ENCODE peak calls at places on chromosomes 13 and 19, in four cellular contexts. One of them, this sample, is unnamed. For H3K4me1, the result is how much of the 10 kb centered on the place peaks cover.

GRCh38 chr19:18794692-18795091 is 3.6 kb upstream of the COMP start:
- DNase-seq in tibial nerve: no peak
- DNase-seq in fibroblast of lung: no peak
- DNase-seq in left lung: no peak
- DNase-seq in this sample: no peak

GRCh38 chr13:22703601-22704209 is 477.1 kb upstream of the SGCG start:
- DNase-seq in tibial nerve: no peak
- DNase-seq in fibroblast of lung: no peak
- DNase-seq in left lung: no peak
- DNase-seq in this sample: no peak

GRCh38 chr13:80235559-80236296 is 105.2 kb downstream of the SPRY2 start:
- DNase-seq in tibial nerve: no peak
- DNase-seq in fibroblast of lung: peak
- DNase-seq in left lung: no peak
- DNase-seq in this sample: no peak

GRCh38 chr19:4278460-4278901 is 585 bp upstream of the SHD start:
- DNase-seq in tibial nerve: no peak
- DNase-seq in fibroblast of lung: no peak
- DNase-seq in left lung: no peak
- DNase-seq in this sample: no peak

GRCh38 chr13:113447596-113447995 is 5.7 kb downstream of the ADPRHL1 start:
- DNase-seq in tibial nerve: no peak
- DNase-seq in fibroblast of lung: no peak
- DNase-seq in left lung: no peak
- DNase-seq in this sample: no peak

GRCh38 chr13:66200555-66200954 is 1029.6 kb downstream of the PCDH9 start:
- DNase-seq in tibial nerve: no peak
- DNase-seq in fibroblast of lung: no peak
- DNase-seq in left lung: no peak
- DNase-seq in this sample: no peak

GRCh38 chr13:23899555-23899954 is 2.3 kb upstream of the C1QTNF9B start:
- DNase-seq in tibial nerve: peak
- DNase-seq in fibroblast of lung: peak
- DNase-seq in left lung: no peak
- DNase-seq in this sample: no peak

GRCh38 chr19:16252459-16253205 is 54.9 kb downstream of the AP1M1 start:
- DNase-seq in tibial nerve: peak
- DNase-seq in fibroblast of lung: no peak
- DNase-seq in left lung: peak
- DNase-seq in this sample: no peak

GRCh38 chr13:35198821-35199220 is 256.8 kb downstream of the NBEA start:
- DNase-seq in tibial nerve: no peak
- DNase-seq in fibroblast of lung: no peak
- DNase-seq in left lung: no peak
- DNase-seq in this sample: no peak

GRCh38 chr19:48835734-48836088 is 580 bp downstream of the HSD17B14 start:
- DNase-seq in tibial nerve: peak
- DNase-seq in fibroblast of lung: peak
- DNase-seq in left lung: peak
- DNase-seq in this sample: peak

GRCh38 chr13:48235100-48235813 is 2.3 kb downstream of the ITM2B start:
- DNase-seq in tibial nerve: no peak
- DNase-seq in fibroblast of lung: peak
- DNase-seq in left lung: no peak
- DNase-seq in this sample: no peak

GRCh38 chr19:11226716-11227166 is 12.7 kb upstream of the ANGPTL8 start:
- DNase-seq in tibial nerve: no peak
- DNase-seq in fibroblast of lung: no peak
- DNase-seq in left lung: no peak
- DNase-seq in this sample: no peak

GRCh38 chr19:11224429-11224828 is 15.0 kb upstream of the ANGPTL8 start:
- DNase-seq in tibial nerve: no peak
- DNase-seq in fibroblast of lung: no peak
- DNase-seq in left lung: no peak
- DNase-seq in this sample: no peak

GRCh38 chr19:11225815-11226214 is 13.6 kb upstream of the ANGPTL8 start:
- DNase-seq in tibial nerve: no peak
- DNase-seq in fibroblast of lung: no peak
- DNase-seq in left lung: no peak
- DNase-seq in this sample: no peak

GRCh38 chr19:11225172-11225571 is 14.2 kb upstream of the ANGPTL8 start:
- DNase-seq in tibial nerve: no peak
- DNase-seq in fibroblast of lung: no peak
- DNase-seq in left lung: no peak
- DNase-seq in this sample: no peak

GRCh38 chr19:11227201-11227886 is 12.1 kb upstream of the ANGPTL8 start:
- DNase-seq in tibial nerve: no peak
- DNase-seq in fibroblast of lung: no peak
- DNase-seq in left lung: no peak
- DNase-seq in this sample: no peak
- TF ChIP-seq CTCF in tibial nerve: no peak
- TF ChIP-seq CTCF in fibroblast of lung: no peak
- TF ChIP-seq CTCF in left lung: no peak
- TF ChIP-seq CTCF in this sample: no peak

GRCh38 chr19:1254530-1255185 is 6.3 kb downstream of the MIDN start:
- DNase-seq in tibial nerve: no peak
- DNase-seq in fibroblast of lung: no peak
- DNase-seq in left lung: no peak
- DNase-seq in this sample: no peak
- H3K4me1 ChIP-seq in tibial nerve: half or more
- H3K4me1 ChIP-seq in fibroblast of lung: under half
- H3K4me1 ChIP-seq in left lung: under half
- H3K4me1 ChIP-seq in this sample: half or more

DNA sequence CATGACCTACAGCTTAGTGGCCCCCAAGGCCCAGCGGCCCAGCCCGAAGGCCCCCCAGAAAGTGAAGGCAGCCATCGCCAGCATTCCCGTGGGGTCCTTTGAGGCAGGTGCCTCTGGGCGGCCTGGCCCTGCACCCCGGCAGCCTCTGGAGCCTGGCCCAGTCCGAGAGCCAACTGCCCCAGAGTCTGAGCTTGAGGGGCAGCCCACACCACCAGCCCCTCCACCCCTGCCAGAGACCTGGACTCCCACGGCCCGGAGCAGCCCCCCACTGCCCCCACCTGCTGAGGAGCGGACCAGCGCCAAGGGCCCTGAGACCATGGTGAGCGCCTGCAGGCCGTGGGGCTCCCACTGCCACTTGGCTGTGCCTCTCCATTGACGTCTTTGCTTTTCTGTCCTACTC is 9.0 kb upstream of the PRR19 start:
- DNase-seq in tibial nerve: no peak
- DNase-seq in fibroblast of lung: no peak
- DNase-seq in left lung: no peak
- DNase-seq in this sample: no peak
- H3K27ac ChIP-seq in tibial nerve: no peak
- H3K27ac ChIP-seq in fibroblast of lung: no peak
- H3K27ac ChIP-seq in left lung: no peak
- H3K27ac ChIP-seq in this sample: no peak

DNA sequence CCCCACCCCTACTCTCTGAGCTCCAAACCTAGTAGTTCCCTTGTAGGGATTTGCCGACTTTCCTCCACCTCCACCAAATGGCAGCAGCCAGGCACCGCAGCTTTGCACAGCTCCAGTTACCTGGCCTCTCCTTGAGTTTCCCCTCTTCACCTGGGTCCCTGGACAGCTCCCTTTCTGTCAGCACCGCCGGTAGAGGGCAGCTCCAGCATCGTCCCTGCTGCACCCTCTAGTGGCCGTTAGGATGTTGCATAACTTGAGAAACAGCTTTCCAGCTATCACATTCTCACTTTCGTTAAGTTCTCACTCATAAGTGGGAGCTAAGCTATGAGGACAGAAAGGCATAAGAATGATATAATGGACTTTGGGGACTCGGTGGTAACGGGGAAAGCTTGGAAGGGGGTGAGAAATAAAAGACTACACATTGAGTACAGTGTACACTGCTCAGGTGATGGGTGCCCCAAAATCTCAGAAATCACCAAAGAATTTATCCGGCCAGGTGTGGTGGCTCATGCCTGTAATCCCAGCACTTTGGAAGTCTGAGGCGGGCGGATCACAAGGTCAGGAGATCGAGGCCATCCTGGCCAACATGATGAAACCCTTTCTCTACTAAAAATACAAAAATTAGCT is 60.4 kb upstream of the OLFM4 start:
- DNase-seq in tibial nerve: peak
- DNase-seq in fibroblast of lung: peak
- DNase-seq in left lung: peak
- DNase-seq in this sample: no peak
- TF ChIP-seq CTCF in tibial nerve: peak
- TF ChIP-seq CTCF in fibroblast of lung: peak
- TF ChIP-seq CTCF in left lung: peak
- TF ChIP-seq CTCF in this sample: peak

GRCh38 chr13:45337803-45338202 is 3.2 kb downstream of the TPT1 start:
- DNase-seq in tibial nerve: no peak
- DNase-seq in fibroblast of lung: no peak
- DNase-seq in left lung: no peak
- DNase-seq in this sample: no peak

GRCh38 chr13:45339867-45340266 is 1.1 kb downstream of the TPT1 start:
- DNase-seq in tibial nerve: no peak
- DNase-seq in fibroblast of lung: no peak
- DNase-seq in left lung: no peak
- DNase-seq in this sample: no peak

GRCh38 chr13:45341034-45341798 is at the start of gene TPT1:
- DNase-seq in tibial nerve: peak
- DNase-seq in fibroblast of lung: peak
- DNase-seq in left lung: peak
- DNase-seq in this sample: peak

GRCh38 chr13:45340422-45341033 is 455 bp downstream of the TPT1 start:
- DNase-seq in tibial nerve: peak
- DNase-seq in fibroblast of lung: peak
- DNase-seq in left lung: peak
- DNase-seq in this sample: peak

DNA sequence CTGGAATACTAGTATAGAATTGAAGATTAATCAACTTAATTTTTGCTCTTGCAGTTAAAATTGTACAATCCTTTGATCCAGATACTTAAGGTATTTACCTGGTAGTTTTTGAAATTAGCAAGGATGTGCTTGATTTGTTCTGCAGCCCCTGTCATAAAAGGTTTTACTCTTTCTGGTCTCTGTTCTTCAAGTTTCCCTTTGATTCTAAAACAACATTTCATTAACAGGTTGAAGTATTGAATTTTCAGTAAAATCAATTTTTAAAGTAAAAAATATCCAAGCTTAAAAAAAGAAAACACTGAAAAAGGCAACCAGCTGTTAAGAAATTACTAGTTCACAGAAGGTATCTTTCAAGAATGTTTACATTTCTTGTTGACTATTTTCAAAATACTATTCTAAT is 1.6 kb downstream of the TPT1 start:
- DNase-seq in tibial nerve: no peak
- DNase-seq in fibroblast of lung: no peak
- DNase-seq in left lung: no peak
- DNase-seq in this sample: no peak
- H3K4me1 ChIP-seq in tibial nerve: half or more
- H3K4me1 ChIP-seq in fibroblast of lung: under half
- H3K4me1 ChIP-seq in left lung: under half
- H3K4me1 ChIP-seq in this sample: half or more